ENCODE peak calls at places on chromosomes 1 and 21, in four cellular contexts. J is stimulated activated CD4-positive, alpha-beta T cell treated with anti-CD3 and anti-CD28 coated beads, Interleukin-4, amount 100 ng/mL, for 48 hours; L is bronchial epithelial cell; P is astrocyte. E is an unnamed sample.

GRCh38 chr1:11940260-11940921 is 5.9 kb downstream of the PLOD1 start:
- DNase-seq in J (no peak), L (no peak), P (no peak), E (peak)

GRCh38 chr1:54774820-54775498 is 10.6 kb upstream of the PARS2 start:
- DNase-seq in J (no peak), P (peak), L (no peak), E (no peak)

GRCh38 chr1:82978461-82979324 is 1020.2 kb downstream of the TTLL7 start:
- DNase-seq in J (no peak), P (no peak), L (no peak), E (no peak)

GRCh38 chr21:45154511-45155508 is 80.4 kb downstream of the ADARB1 start:
- DNase-seq in J (peak), L (peak), P (peak), E (no peak)

GRCh38 chr1:225862581-225862950 is 19.6 kb downstream of the TMEM63A start:
- DNase-seq in P (no peak), L (no peak), J (no peak), E (no peak)

GRCh38 chr1:103111926-103112325 is 3.6 kb upstream of the COL11A1 start:
- DNase-seq in J (no peak), P (no peak), L (peak), E (no peak)

GRCh38 chr1:208189183-208189582 is 55.0 kb downstream of the PLXNA2 start:
- DNase-seq in P (no peak), L (no peak), J (no peak), E (no peak)

GRCh38 chr1:170356585-170356984 is 175.4 kb upstream of the GORAB start:
- DNase-seq in J (no peak), L (no peak), P (no peak), E (no peak)

GRCh38 chr1:86421601-86422280 is 2.2 kb upstream of the CLCA2 start:
- DNase-seq in P (peak), J (no peak), L (peak), E (no peak)

GRCh38 chr1:31122779-31123178 is 57.3 kb upstream of the PUM1 start:
- DNase-seq in J (no peak), P (no peak), L (no peak), E (no peak)

GRCh38 chr1:219460561-219461511 is 152.1 kb downstream of the ZC3H11B start:
- DNase-seq in J (no peak), P (peak), L (peak), E (no peak)

GRCh38 chr1:203607169-203607873 is 19.3 kb upstream of the ATP2B4 start:
- DNase-seq in P (peak), L (peak), J (peak), E (no peak)

GRCh38 chr1:119743776-119744597 is 24.7 kb downstream of the HMGCS2 start:
- DNase-seq in L (peak), P (peak), J (peak), E (peak)

GRCh38 chr1:221923921-221924598 is 182.2 kb upstream of the DUSP10 start:
- DNase-seq in P (peak), J (no peak), L (no peak), E (no peak)

GRCh38 chr1:168136709-168137514 is at the start of gene GPR161:
- DNase-seq in L (peak), P (peak), J (no peak), E (no peak)

GRCh38 chr1:10429868-10430215 is 391 bp upstream of the CENPS start:
- DNase-seq in P (peak), J (no peak), L (no peak), E (no peak)

GRCh38 chr1:64469977-64470669 is at the start of gene CACHD1:
- DNase-seq in L (peak), P (peak), J (peak), E (peak)

GRCh38 chr1:229557913-229558414 is 543 bp downstream of the ABCB10 start:
- DNase-seq in L (no peak), P (no peak), J (peak), E (peak)

GRCh38 chr1:197750366-197750765 is 24.9 kb downstream of the DENND1B start:
- DNase-seq in L (no peak), P (no peak), J (no peak), E (no peak)

GRCh38 chr1:181101581-181102226 is 13.2 kb downstream of the IER5 start:
- DNase-seq in L (peak), J (no peak), P (peak), E (no peak)

GRCh38 chr1:10916311-10916710 is 96.1 kb upstream of the TARDBP start:
- DNase-seq in L (no peak), P (no peak), J (no peak), E (no peak)